ENCODE peak calls at places on chromosome 11, in nine cellular contexts. N is activated effector memory CD4-positive, alpha-beta T cell treated with anti-CD3 and anti-CD28 coated beads, Interleukin-2, amount 50 U/mL, for 16 hours; P is SJSA1; A is AML-193; H is T-cell; S is epithelial cell of prostate; W is CD4-positive, alpha-beta T cell; M is stimulated activated naive CD8-positive, alpha-beta T cell treated with anti-CD3 and anti-CD28 coated beads, Interleukin-15, amount 100 ng/mL, for 72 hours; O is Caki2. Z is an unnamed sample.

GRCh38 chr11:100855466-100856067 is 168.5 kb downstream of the ARHGAP42 start:
- DNase-seq in N (no peak), P (peak; percentile 31), A (peak; percentile 46), H (no peak), S (no peak), W (no peak), M (no peak), O (peak; percentile 32), Z (no peak)

GRCh38 chr11:45468265-45468856 is 182.2 kb upstream of the SYT13 start:
- DNase-seq in N (no peak), P (no peak), A (no peak), H (no peak), S (no peak), W (no peak), M (no peak), O (no peak), Z (no peak)

GRCh38 chr11:66126808-66127555 is 56.9 kb downstream of the PACS1 start:
- DNase-seq in N (peak; percentile 84), P (no peak), A (peak; percentile 71), H (peak; percentile 52), S (peak; percentile 80), W (peak; percentile 63), M (peak; percentile 67), O (peak; percentile 72), Z (peak; percentile 75)

GRCh38 chr11:100942016-100942415 is 187.6 kb downstream of the PGR start:
- DNase-seq in N (no peak), P (no peak), A (no peak), H (no peak), S (no peak), W (no peak), M (no peak), O (no peak), Z (no peak)

GRCh38 chr11:117618273-117618672 is 178.7 kb downstream of the DSCAML1 start:
- DNase-seq in N (no peak), P (no peak), A (no peak), H (no peak), S (no peak), W (no peak), M (no peak), O (no peak), Z (peak; percentile 92)

GRCh38 chr11:123125169-123125568 is 63.2 kb upstream of the HSPA8 start:
- DNase-seq in N (no peak), P (no peak), A (no peak), H (no peak), S (no peak), W (no peak), M (no peak), O (no peak), Z (peak; percentile 22)

GRCh38 chr11:134024420-134025085 is 44.3 kb upstream of the JAM3 start:
- DNase-seq in N (no peak), P (peak; percentile 2), A (no peak), H (no peak), S (peak; percentile 78), W (no peak), M (no peak), O (peak; percentile 2), Z (no peak)

GRCh38 chr11:45247433-45247832 is 38.7 kb downstream of the SYT13 start:
- DNase-seq in N (no peak), P (no peak), A (no peak), H (no peak), S (no peak), W (no peak), M (no peak), O (no peak), Z (no peak)

GRCh38 chr11:97345031-97345430 is 955.2 kb downstream of the JRKL start:
- DNase-seq in N (no peak), P (no peak), A (no peak), H (no peak), S (no peak), W (no peak), M (no peak), O (no peak), Z (no peak)

GRCh38 chr11:103338621-103339484 is 229.6 kb downstream of the DYNC2H1 start:
- DNase-seq in N (no peak), P (no peak), A (no peak), H (no peak), S (no peak), W (no peak), M (no peak), O (peak; percentile 6), Z (no peak)

GRCh38 chr11:115579181-115579825 is 75.1 kb upstream of the CADM1 start:
- DNase-seq in N (no peak), P (no peak), A (no peak), H (no peak), S (peak; percentile 2), W (no peak), M (no peak), O (no peak), Z (no peak)

GRCh38 chr11:77208535-77208934 is 80.5 kb downstream of the MYO7A start:
- DNase-seq in N (no peak), P (no peak), A (no peak), H (no peak), S (no peak), W (no peak), M (no peak), O (no peak), Z (no peak)

GRCh38 chr11:11072067-11072466 is 214.2 kb upstream of the ZBED5 start:
- DNase-seq in N (no peak), P (no peak), A (no peak), H (no peak), S (peak; percentile 12), W (no peak), M (no peak), O (no peak), Z (no peak)

GRCh38 chr11:85137597-85137996 is 489.5 kb downstream of the DLG2 start:
- DNase-seq in N (no peak), P (no peak), A (no peak), H (no peak), S (no peak), W (no peak), M (no peak), O (no peak), Z (no peak)

GRCh38 chr11:7300281-7300680 is 48.6 kb downstream of the SYT9 start:
- DNase-seq in N (no peak), P (no peak), A (no peak), H (no peak), S (no peak), W (no peak), M (no peak), O (no peak), Z (no peak)

GRCh38 chr11:64492561-64492960 is 98.5 kb upstream of the SLC22A12 start:
- DNase-seq in N (no peak), P (no peak), A (peak; percentile 69), H (no peak), S (no peak), W (no peak), M (no peak), O (no peak), Z (no peak)

GRCh38 chr11:35391922-35392813 is 27.2 kb downstream of the SLC1A2 start:
- DNase-seq in N (peak; percentile 94), P (peak; percentile 74), A (peak; percentile 52), H (peak; percentile 82), S (no peak), W (peak; percentile 82), M (peak; percentile 81), O (peak; percentile 45), Z (peak; percentile 73)

GRCh38 chr11:92941676-92942571 is 27.5 kb upstream of the MTNR1B start:
- DNase-seq in N (no peak), P (peak; percentile 13), A (peak; percentile 49), H (no peak), S (no peak), W (no peak), M (peak; percentile 12), O (peak; percentile 25), Z (no peak)

GRCh38 chr11:119671048-119671447 is 58.0 kb downstream of the NECTIN1 start:
- DNase-seq in N (no peak), P (no peak), A (no peak), H (no peak), S (no peak), W (no peak), M (no peak), O (no peak), Z (peak; percentile 87)

GRCh38 chr11:62854825-62855570 is 15.6 kb upstream of the WDR74 start:
- DNase-seq in N (no peak), P (peak; percentile 28), A (no peak), H (no peak), S (no peak), W (no peak), M (no peak), O (no peak), Z (no peak)

GRCh38 chr11:111916768-111917167 is 1.9 kb upstream of the C11orf52 start:
- DNase-seq in N (no peak), P (no peak), A (no peak), H (no peak), S (no peak), W (no peak), M (no peak), O (no peak), Z (no peak)

GRCh38 chr11:57903441-57904123 is 120.1 kb upstream of the OR9Q1 start:
- DNase-seq in N (no peak), P (peak; percentile 15), A (no peak), H (no peak), S (peak; percentile 86), W (no peak), M (peak; percentile 39), O (peak; percentile 67), Z (no peak)

GRCh38 chr11:121553806-121554205 is 101.0 kb upstream of the SORL1-AS1 start:
- DNase-seq in N (no peak), P (no peak), A (no peak), H (no peak), S (no peak), W (no peak), M (no peak), O (peak; percentile 58), Z (no peak)

GRCh38 chr11:89498845-89499448 is 7.8 kb upstream of the NOX4 start:
- DNase-seq in N (no peak), P (no peak), A (no peak), H (no peak), S (no peak), W (no peak), M (no peak), O (no peak), Z (no peak)

GRCh38 chr11:8809605-8810272 is 101.2 kb upstream of the AKIP1 start:
- DNase-seq in N (no peak), P (no peak), A (no peak), H (no peak), S (no peak), W (no peak), M (no peak), O (no peak), Z (no peak)

GRCh38 chr11:117097567-117098268 is 510 bp downstream of the SIK3 start:
- DNase-seq in N (peak; percentile 77), P (peak; percentile 19), A (no peak), H (peak; percentile 52), S (no peak), W (peak; percentile 19), M (peak; percentile 49), O (no peak), Z (peak; percentile 12)

GRCh38 chr11:134741453-134742227 is 329.6 kb upstream of the B3GAT1 start:
- DNase-seq in N (no peak), P (peak; percentile 83), A (no peak), H (no peak), S (no peak), W (no peak), M (no peak), O (no peak), Z (no peak)

GRCh38 chr11:110196884-110197420 is 99.5 kb downstream of the RDX start:
- DNase-seq in N (no peak), P (no peak), A (no peak), H (no peak), S (no peak), W (no peak), M (no peak), O (no peak), Z (no peak)

GRCh38 chr11:67287355-67288197 is 1.5 kb upstream of the ANKRD13D start:
- DNase-seq in N (no peak), P (peak; percentile 34), A (no peak), H (peak; percentile 35), S (no peak), W (no peak), M (peak; percentile 62), O (no peak), Z (no peak)

GRCh38 chr11:119550330-119550729 is 127.4 kb upstream of the THY1 start:
- DNase-seq in N (no peak), P (no peak), A (no peak), H (no peak), S (peak; percentile 43), W (no peak), M (no peak), O (no peak), Z (no peak)

GRCh38 chr11:7893792-7894191 is 37.3 kb downstream of the OR10A6 start:
- DNase-seq in N (no peak), P (no peak), A (no peak), H (no peak), S (no peak), W (no peak), M (no peak), O (no peak), Z (no peak)

Z was measured in DMS79.